ENCODE peak calls at places on chromosomes 4 and X, in nine cellular contexts. S is AG04450, F is lung, U is cardiac muscle cell, I is tibial artery, Q is stomach, G is fibroblast of lung, K is foreskin keratinocyte, E is heart right ventricle. P is an unnamed sample. For H3K27me3, the result is how much of the 10 kb centered on the place peaks cover.

GRCh38 chrX:115311139-115311538 is 21.6 kb downstream of the LUZP4 start:
- DNase-seq in S (no peak), F (no peak), U (no peak), I (no peak), Q (no peak), G (no peak), K (no peak), E (no peak), P (no peak)

GRCh38 chrX:51507551-51507950 is 11.2 kb upstream of the NUDT11 start:
- DNase-seq in S (no peak), F (no peak), U (no peak), I (no peak), Q (no peak), G (no peak), K (no peak), E (no peak), P (no peak)

GRCh38 chrX:13014111-13015094 is 30.0 kb downstream of the FAM9C start:
- DNase-seq in S (no peak), F (no peak), U (peak), I (no peak), Q (no peak), G (peak), K (no peak), E (no peak), P (no peak)

GRCh38 chrX:1440506-1440905 is 12.2 kb downstream of the ASMTL start:
- DNase-seq in S (no peak), F (no peak), U (no peak), I (peak), Q (no peak), G (no peak), K (no peak), E (no peak), P (no peak)

GRCh38 chr4:89287945-89288344 is 19.7 kb downstream of the GPRIN3 start:
- DNase-seq in S (no peak), F (no peak), U (no peak), I (no peak), Q (no peak), G (no peak), K (no peak), E (no peak), P (no peak)

GRCh38 chr4:78748361-78748760 is 27.8 kb upstream of the BMP2K start:
- DNase-seq in S (no peak), F (no peak), U (no peak), I (no peak), Q (no peak), G (peak), K (no peak), E (no peak), P (no peak)

GRCh38 chr4:39394706-39395105 is 12.0 kb upstream of the KLB start:
- DNase-seq in S (no peak), F (no peak), U (no peak), I (no peak), Q (no peak), G (no peak), K (no peak), E (no peak), P (no peak)

GRCh38 chr4:79466621-79467020 is 58.6 kb upstream of the GK2 start:
- DNase-seq in S (no peak), F (no peak), U (peak), I (no peak), Q (no peak), G (peak), K (no peak), E (no peak), P (no peak)

GRCh38 chrX:3743821-3744439 is 30.5 kb upstream of the PRKX start:
- DNase-seq in S (no peak), F (no peak), U (no peak), I (no peak), Q (no peak), G (no peak), K (no peak), E (no peak), P (peak)

GRCh38 chr4:128329638-128330037 is 42.0 kb upstream of the PGRMC2 start:
- DNase-seq in S (no peak), F (no peak), U (no peak), I (no peak), Q (no peak), G (no peak), K (no peak), E (no peak), P (no peak)

GRCh38 chrX:46582325-46582724 is 8.8 kb downstream of the CHST7 start:
- DNase-seq in S (no peak), F (no peak), U (peak), I (no peak), Q (no peak), G (peak), K (no peak), E (no peak), P (no peak)

GRCh38 chr4:2937146-2937857 is 25.9 kb downstream of the NOP14 start:
- DNase-seq in S (no peak), F (peak), U (no peak), I (peak), Q (peak), G (peak), K (peak), E (no peak), P (no peak)

GRCh38 chrX:47297874-47298273 is 65.1 kb downstream of the USP11 start:
- DNase-seq in S (no peak), F (peak), U (no peak), I (no peak), Q (peak), G (no peak), K (peak), E (no peak), P (no peak)

GRCh38 chr4:99300934-99301333 is 10.1 kb upstream of the ADH1A start:
- DNase-seq in S (peak), F (peak), U (peak), I (peak), Q (peak), G (peak), K (peak), E (peak), P (no peak)

GRCh38 chrX:76253432-76253831 is 80.6 kb downstream of the PBDC1 start:
- DNase-seq in S (peak), F (no peak), U (peak), I (no peak), Q (peak), G (peak), K (no peak), E (no peak), P (peak)

GRCh38 chr4:175277816-175278215 is 359.7 kb downstream of the ADAM29 start:
- DNase-seq in S (no peak), F (no peak), U (no peak), I (no peak), Q (no peak), G (no peak), K (no peak), E (no peak), P (no peak)

GRCh38 chr4:167111622-167112021 is 122.7 kb downstream of the SPOCK3 start:
- DNase-seq in S (no peak), F (no peak), U (no peak), I (no peak), Q (no peak), G (no peak), K (no peak), E (no peak), P (no peak)

GRCh38 chr4:77434299-77435092 is 171.1 kb upstream of the CXCL13 start:
- DNase-seq in S (no peak), F (no peak), U (peak), I (peak), Q (no peak), G (no peak), K (no peak), E (peak), P (no peak)

GRCh38 chr4:89829470-89830138 is 7.4 kb downstream of the SNCA start:
- DNase-seq in S (no peak), F (no peak), U (peak), I (no peak), Q (no peak), G (peak), K (peak), E (no peak), P (no peak)

GRCh38 chrX:121579016-121579760 is 531.8 kb downstream of the GLUD2 start:
- DNase-seq in S (no peak), F (no peak), U (peak), I (no peak), Q (no peak), G (peak), K (no peak), E (no peak), P (no peak)

GRCh38 chr4:38723114-38723513 is 59.1 kb downstream of the KLF3 start:
- DNase-seq in S (no peak), F (no peak), U (no peak), I (no peak), Q (no peak), G (no peak), K (no peak), E (no peak), P (no peak)

GRCh38 chrX:69125094-69125493 is 40.2 kb downstream of the PJA1 start:
- DNase-seq in S (no peak), F (no peak), U (no peak), I (no peak), Q (no peak), G (no peak), K (no peak), E (no peak), P (no peak)

GRCh38 chrX:129553619-129554288 is 13.7 kb downstream of the OCRL start:
- DNase-seq in S (no peak), F (no peak), U (no peak), I (no peak), Q (no peak), G (no peak), K (no peak), E (no peak), P (no peak)

GRCh38 chr4:3257125-3257690 is 8.2 kb downstream of the MSANTD1 start:
- DNase-seq in S (no peak), F (no peak), U (no peak), I (peak), Q (peak), G (no peak), K (peak), E (no peak), P (no peak)

GRCh38 chrX:90040807-90041206 is 119.1 kb downstream of the TGIF2LX start:
- DNase-seq in S (no peak), F (no peak), U (no peak), I (no peak), Q (no peak), G (no peak), K (no peak), E (no peak), P (no peak)

GRCh38 chrX:24325231-24325630 is 11.4 kb upstream of the SUPT20HL2 start:
- DNase-seq in S (no peak), F (no peak), U (no peak), I (no peak), Q (no peak), G (no peak), K (no peak), E (no peak), P (no peak)

GRCh38 chrX:276588-277171 is 4.5 kb upstream of the PLCXD1 start:
- DNase-seq in S (no peak), F (no peak), U (peak), I (no peak), Q (peak), G (peak), K (peak), E (peak), P (no peak)

GRCh38 chr4:172683016-172683415 is 485.6 kb upstream of the GALNT7 start:
- DNase-seq in S (no peak), F (no peak), U (no peak), I (no peak), Q (no peak), G (peak), K (no peak), E (no peak), P (no peak)

GRCh38 chr4:101037249-101037648 is 310.1 kb downstream of the PPP3CA start:
- DNase-seq in S (no peak), F (no peak), U (no peak), I (no peak), Q (no peak), G (peak), K (peak), E (no peak), P (no peak)

GRCh38 chr4:6535329-6535692 is 39.7 kb upstream of the MAN2B2 start:
- DNase-seq in S (no peak), F (no peak), U (no peak), I (no peak), Q (no peak), G (no peak), K (no peak), E (no peak), P (no peak)

GRCh38 chr4:107034982-107035710 is 967 bp downstream of the DKK2 start:
- DNase-seq in S (no peak), F (no peak), U (peak), I (no peak), Q (no peak), G (peak), K (no peak), E (no peak), P (no peak)

GRCh38 chrX:133045986-133046385 is 50.9 kb downstream of the USP26 start:
- DNase-seq in S (no peak), F (no peak), U (no peak), I (no peak), Q (no peak), G (peak), K (no peak), E (no peak), P (no peak)

GRCh38 chr4:6419452-6420028 is 52.9 kb downstream of the PPP2R2C start:
- DNase-seq in S (no peak), F (no peak), U (peak), I (no peak), Q (no peak), G (no peak), K (no peak), E (no peak), P (no peak)

GRCh38 chr4:164977243-164978164 is at the start of gene TRIM61:
- DNase-seq in S (no peak), F (peak), U (peak), I (peak), Q (no peak), G (peak), K (no peak), E (peak), P (peak)

GRCh38 chr4:100290585-100290984 is 100.3 kb upstream of the DDIT4L start:
- DNase-seq in S (peak), F (no peak), U (no peak), I (no peak), Q (no peak), G (peak), K (peak), E (no peak), P (no peak)

GRCh38 chrX:2463973-2464676 is 36.7 kb downstream of the DHRSX start:
- DNase-seq in S (peak), F (no peak), U (no peak), I (no peak), Q (no peak), G (peak), K (no peak), E (no peak), P (no peak)

GRCh38 chrX:110145854-110146253 is 142.9 kb downstream of the TMEM164 start:
- DNase-seq in S (no peak), F (no peak), U (peak), I (no peak), Q (no peak), G (peak), K (no peak), E (no peak), P (no peak)

GRCh38 chr4:84804126-84804525 is 162.4 kb downstream of the WDFY3 start:
- DNase-seq in S (no peak), F (no peak), U (peak), I (no peak), Q (no peak), G (peak), K (no peak), E (no peak), P (no peak)

GRCh38 chrX:41661366-41662095 is 27.2 kb upstream of the GPR34 start:
- DNase-seq in S (no peak), F (no peak), U (peak), I (no peak), Q (no peak), G (peak), K (no peak), E (no peak), P (no peak)
- H3K27ac ChIP-seq in S (no peak), F (no peak), U (no peak), I (peak), Q (peak), G (no peak), K (no peak), E (no peak), P (no peak)

GRCh38 chrX:65196758-65197371 is 220.6 kb upstream of the ZC4H2 start:
- DNase-seq in S (no peak), F (no peak), U (no peak), I (no peak), Q (peak), G (no peak), K (no peak), E (no peak), P (no peak)
- TF ChIP-seq CTCF in S (no peak), F (no peak), U (no peak), I (no peak), Q (no peak), G (no peak), K (peak), E (no peak), P (no peak)

GRCh38 chr4:16082038-16082423 is 1.8 kb downstream of the PROM1 start:
- DNase-seq in S (no peak), F (no peak), U (no peak), I (no peak), Q (no peak), G (no peak), K (no peak), E (no peak), P (no peak)
- H3K27me3 ChIP-seq in S (half or more), F (under half), U (under half), I (under half), Q (under half), G (under half), K (half or more), E (half or more), P (half or more)

GRCh38 chr4:109232666-109233065 is 69.8 kb downstream of the COL25A1 start:
- DNase-seq in S (no peak), F (no peak), U (no peak), I (no peak), Q (no peak), G (peak), K (no peak), E (no peak), P (no peak)
- H3K27ac ChIP-seq in S (no peak), F (no peak), U (no peak), I (no peak), Q (no peak), G (no peak), K (no peak), E (no peak), P (no peak)

GRCh38 chrX:38991656-38992558 is 190.6 kb downstream of the MID1IP1 start:
- DNase-seq in S (no peak), F (no peak), U (no peak), I (no peak), Q (no peak), G (no peak), K (peak), E (no peak), P (no peak)
- TF ChIP-seq CTCF in S (no peak), F (no peak), U (no peak), I (no peak), Q (no peak), G (no peak), K (no peak), E (no peak), P (no peak)

P was measured in CD4-positive, alpha-beta T cell.